ENCODE peak calls at places on chromosomes 2 and 18, in six cellular contexts. M, A, T, H, Y and E are unnamed samples.

GRCh38 chr18:78192044-78192443 is 787.6 kb upstream of the SALL3 start:
- DNase-seq in M (no peak), A (no peak), T (peak; percentile 23), H (no peak), Y (no peak), E (no peak)

GRCh38 chr2:224894356-224894755 is 147.9 kb downstream of the DOCK10 start:
- DNase-seq in M (no peak), A (no peak), T (no peak), H (no peak), Y (no peak), E (no peak)

GRCh38 chr2:122261923-122262322 is 506.5 kb downstream of the TSN start:
- DNase-seq in M (no peak), A (no peak), T (no peak), H (no peak), Y (no peak), E (no peak)

GRCh38 chr2:108441712-108442111 is 7.3 kb upstream of the GCC2 start:
- DNase-seq in M (no peak), A (no peak), T (no peak), H (no peak), Y (no peak), E (no peak)

GRCh38 chr2:207330912-207331311 is 165.2 kb upstream of the KLF7 start:
- DNase-seq in M (peak; percentile 98), A (peak; percentile 76), T (no peak), H (peak; percentile 96), Y (peak; percentile 95), E (peak; percentile 89)

GRCh38 chr2:10688921-10689807 is 611 bp downstream of the NOL10 start:
- DNase-seq in M (peak; percentile 17), A (peak; percentile 27), T (no peak), H (peak; percentile 6), Y (no peak), E (no peak)

GRCh38 chr18:50866765-50867164 is 12.2 kb upstream of the ME2 start:
- DNase-seq in M (no peak), A (no peak), T (no peak), H (peak; percentile 33), Y (no peak), E (peak; percentile 14)

GRCh38 chr2:73827018-73827417 is 1.7 kb upstream of the STAMBP start:
- DNase-seq in M (peak; percentile 65), A (no peak), T (no peak), H (peak; percentile 61), Y (peak; percentile 48), E (peak; percentile 25)

GRCh38 chr2:68272246-68272987 is 20.1 kb upstream of the PPP3R1 start:
- DNase-seq in M (no peak), A (no peak), T (no peak), H (no peak), Y (no peak), E (no peak)

GRCh38 chr18:70377317-70377799 is 88.5 kb downstream of the SOCS6 start:
- DNase-seq in M (no peak), A (no peak), T (no peak), H (peak; percentile 30), Y (no peak), E (no peak)

GRCh38 chr2:1750935-1751767 is 6.8 kb upstream of the PXDN start:
- DNase-seq in M (peak; percentile 86), A (peak; percentile 79), T (peak; percentile 82), H (peak; percentile 86), Y (peak; percentile 86), E (peak; percentile 81)

GRCh38 chr2:181317511-181317910 is 139.7 kb upstream of the ITGA4 start:
- DNase-seq in M (no peak), A (no peak), T (no peak), H (no peak), Y (no peak), E (no peak)

GRCh38 chr2:138245309-138245708 is 256.3 kb upstream of the SPOPL start:
- DNase-seq in M (peak; percentile 14), A (no peak), T (no peak), H (no peak), Y (no peak), E (no peak)

GRCh38 chr2:48406096-48406495 is 123.9 kb upstream of the STON1 start:
- DNase-seq in M (no peak), A (no peak), T (no peak), H (no peak), Y (no peak), E (no peak)

GRCh38 chr2:36352024-36352398 is 3.6 kb upstream of the CRIM1 start:
- DNase-seq in M (peak; percentile 65), A (peak; percentile 62), T (peak; percentile 65), H (peak; percentile 73), Y (peak; percentile 67), E (peak; percentile 53)

GRCh38 chr18:23401400-23402347 is 51.4 kb upstream of the RIOK3 start:
- DNase-seq in M (peak; percentile 77), A (peak; percentile 91), T (peak; percentile 78), H (peak; percentile 61), Y (peak; percentile 92), E (no peak)

GRCh38 chr2:15260813-15261212 is 300.3 kb downstream of the NBAS start:
- DNase-seq in M (no peak), A (no peak), T (no peak), H (no peak), Y (no peak), E (no peak)